ENCODE peak calls at places on chromosomes 7 and 10, in eight cellular contexts. Y, G, J, V, C, X, H and K are unnamed samples.
A peak's percentile ranks its signal among the peaks of the same experiment; 100 is the strongest.

GRCh38 chr10:128820663-128821062 is 646.4 kb upstream of the MGMT start:
- DNase-seq in X (no peak), G (no peak), V (no peak), H (no peak), Y (no peak), C (no peak), J (no peak), K (no peak)

GRCh38 chr7:1721047-1721687 is 51.1 kb downstream of the ELFN1 start:
- DNase-seq in V (no peak), G (no peak), X (no peak), C (no peak), H (no peak), J (no peak), Y (peak; percentile 38), K (no peak)

GRCh38 chr10:8600192-8600591 is 545.7 kb downstream of the GATA3 start:
- DNase-seq in V (no peak), G (no peak), X (no peak), J (peak; percentile 25), C (no peak), H (no peak), Y (no peak), K (no peak)

GRCh38 chr10:50740351-50740688 is 584 bp downstream of the ASAH2B start:
- DNase-seq in X (no peak), V (peak; percentile 55), H (no peak), Y (no peak), J (peak; percentile 84), C (peak; percentile 19), G (peak; percentile 68), K (peak; percentile 69)

GRCh38 chr7:45646996-45647411 is 72.8 kb downstream of the ADCY1 start:
- DNase-seq in X (no peak), C (no peak), J (no peak), G (no peak), V (no peak), Y (no peak), H (peak; percentile 8), K (no peak)

GRCh38 chr7:51265066-51265907 is 51.3 kb downstream of the COBL start:
- DNase-seq in G (no peak), X (no peak), V (no peak), J (no peak), Y (no peak), C (peak; percentile 72), H (no peak), K (no peak)

GRCh38 chr10:75347211-75347610 is 54.4 kb downstream of the ZNF503 start:
- DNase-seq in C (no peak), G (no peak), H (no peak), V (no peak), Y (no peak), X (no peak), J (no peak), K (no peak)

GRCh38 chr7:50308301-50309129 is 4.0 kb downstream of the IKZF1 start:
- DNase-seq in V (no peak), C (no peak), J (no peak), H (no peak), G (no peak), Y (no peak), X (no peak), K (no peak)

GRCh38 chr10:93413252-93413689 is 68.9 kb downstream of the MYOF start:
- DNase-seq in J (no peak), Y (no peak), V (no peak), H (no peak), C (no peak), G (no peak), X (no peak), K (no peak)

GRCh38 chr7:73359746-73360375 is 31.9 kb downstream of the FKBP6 start:
- DNase-seq in V (no peak), Y (no peak), X (no peak), C (no peak), H (no peak), G (no peak), J (no peak), K (no peak)

GRCh38 chr7:27459021-27459728 is 203.5 kb downstream of the HIBADH start:
- DNase-seq in H (peak; percentile 21), G (no peak), J (peak; percentile 14), C (no peak), X (no peak), V (no peak), Y (no peak), K (no peak)

DNA sequence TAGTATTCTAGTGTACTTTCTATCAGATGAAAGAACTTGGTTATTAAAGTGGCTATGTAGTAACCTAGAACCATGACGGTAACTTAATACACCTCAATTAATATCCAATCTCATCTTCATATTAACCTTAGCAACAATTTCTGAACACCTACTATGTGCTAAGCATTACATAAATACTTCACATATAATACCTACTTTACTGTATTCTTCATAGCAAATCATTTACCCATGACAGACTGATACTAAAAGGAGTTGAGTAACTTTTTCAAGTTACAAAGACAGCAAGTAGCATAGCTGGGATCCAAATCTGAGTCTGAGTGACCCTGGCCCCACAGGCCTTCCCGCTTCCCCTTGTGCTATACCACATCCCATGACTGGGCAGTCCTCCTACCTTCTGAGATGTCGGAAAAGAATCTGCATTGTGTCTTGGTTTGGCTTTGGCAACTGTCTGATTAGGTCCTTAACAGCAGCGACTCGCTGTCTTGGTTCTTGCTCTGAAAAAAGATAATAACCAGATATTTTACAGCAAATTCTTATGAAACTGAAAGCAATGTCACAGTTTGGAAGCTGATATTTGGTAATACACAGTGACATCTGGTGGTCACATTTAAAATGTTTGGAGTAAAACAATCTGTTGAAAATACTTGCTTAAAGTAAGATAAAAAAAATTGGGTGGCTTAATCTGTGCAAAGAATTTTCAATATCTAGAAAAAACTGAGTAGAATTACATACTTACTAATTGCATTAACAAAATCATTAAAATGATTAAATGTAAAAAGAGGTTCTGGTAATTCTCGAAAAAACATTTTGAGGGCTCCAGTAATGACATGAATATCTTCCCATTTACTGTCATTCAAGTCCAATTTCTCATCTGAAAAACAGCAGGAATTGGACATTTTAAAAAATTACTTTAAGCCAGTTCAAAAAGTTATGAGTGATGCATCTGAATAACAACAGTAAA is 120.1 kb downstream of the ARHGAP12 start:
- DNase-seq in Y (no peak), H (peak; percentile 22), J (peak; percentile 59), V (peak; percentile 71), C (peak; percentile 11), G (peak; percentile 89), X (peak; percentile 18), K (peak; percentile 96)
- TF ChIP-seq CTCF in Y (peak; percentile 25), H (no peak), J (peak; percentile 71), V (peak; percentile 9), C (peak; percentile 64), G (peak; percentile 28), X (peak; percentile 41), K (peak; percentile 18)

DNA sequence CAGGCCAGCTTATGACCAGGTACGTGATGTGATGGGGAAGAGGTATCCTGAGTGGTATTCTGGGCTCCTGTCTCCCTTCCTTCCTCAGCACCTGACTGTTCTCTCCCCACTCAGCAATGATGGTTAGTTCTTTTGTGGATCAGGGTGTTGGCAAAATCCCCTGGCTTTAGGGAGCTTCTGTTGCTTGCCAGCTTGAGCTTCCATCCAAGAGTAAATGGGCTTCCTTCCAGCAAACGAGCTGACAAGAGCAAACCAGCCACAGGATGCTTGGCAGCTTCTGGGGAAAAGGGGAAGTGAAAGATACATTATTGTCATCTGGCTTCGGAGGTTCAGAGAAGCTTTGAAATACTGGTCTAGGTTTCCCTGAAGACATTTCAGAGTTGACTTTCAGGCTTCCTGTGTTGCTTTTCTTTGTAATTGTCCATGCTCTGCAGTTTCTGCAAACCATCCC is 5.2 kb downstream of the DUSP5 start:
- DNase-seq in H (peak; percentile 79), C (peak; percentile 49), Y (no peak), X (no peak), V (peak; percentile 88), G (peak; percentile 91), J (peak; percentile 63), K (peak; percentile 93)
- H3K4me3 ChIP-seq in H (no peak overlapping the region), C (no peak overlapping the region), Y (no peak overlapping the region), X (no peak overlapping the region), V (no peak overlapping the region), G (peak overlapping the region; percentile 3), J (peak overlapping the region; percentile 96), K (no peak overlapping the region)

GRCh38 chr10:49538381-49539319 is at the start of gene ERCC6:
- DNase-seq in Y (peak; percentile 99), G (peak; percentile 97), H (peak; percentile 98), J (peak; percentile 100), C (peak; percentile 98), V (peak; percentile 93), X (peak; percentile 97), K (peak; percentile 99)
- TF ChIP-seq CTCF in Y (no peak), G (no peak), H (no peak), J (peak; percentile 36), C (no peak), V (peak; percentile 7), X (no peak), K (peak; percentile 21)

GRCh38 chr7:55427279-55427788 is 62.2 kb downstream of the LANCL2 start:
- DNase-seq in Y (no peak), G (no peak), V (peak; percentile 24), J (no peak), X (no peak), C (no peak), H (no peak), K (no peak)
- H3K4me3 ChIP-seq in Y (no peak overlapping the region), G (no peak overlapping the region), V (no peak overlapping the region), J (no peak overlapping the region), X (no peak overlapping the region), C (no peak overlapping the region), H (no peak overlapping the region), K (no peak overlapping the region)

GRCh38 chr10:71427246-71427645 is 30.5 kb downstream of the CDH23 start:
- DNase-seq in C (no peak), G (no peak), X (no peak), J (no peak), V (no peak), H (no peak), Y (peak; percentile 26), K (no peak)

GRCh38 chr10:71431945-71432905 is 35.5 kb downstream of the CDH23 start:
- DNase-seq in X (no peak), C (no peak), Y (peak; percentile 39), V (no peak), G (no peak), J (no peak), H (no peak), K (no peak)

GRCh38 chr10:71429304-71429703 is 32.6 kb downstream of the CDH23 start:
- DNase-seq in C (no peak), V (no peak), G (no peak), Y (no peak), H (no peak), J (no peak), X (no peak), K (no peak)

GRCh38 chr10:71431216-71431944 is 34.7 kb downstream of the CDH23 start:
- DNase-seq in C (no peak), V (no peak), J (no peak), Y (peak; percentile 74), X (peak; percentile 83), G (no peak), H (no peak), K (no peak)

GRCh38 chr10:71429929-71430328 is 33.2 kb downstream of the CDH23 start:
- DNase-seq in G (no peak), J (no peak), X (no peak), V (no peak), H (no peak), Y (peak; percentile 22), C (no peak), K (no peak)
- TF ChIP-seq CTCF in G (no peak), J (no peak), X (no peak), V (peak; percentile 22), H (no peak), Y (no peak), C (no peak), K (peak; percentile 2)

DNA sequence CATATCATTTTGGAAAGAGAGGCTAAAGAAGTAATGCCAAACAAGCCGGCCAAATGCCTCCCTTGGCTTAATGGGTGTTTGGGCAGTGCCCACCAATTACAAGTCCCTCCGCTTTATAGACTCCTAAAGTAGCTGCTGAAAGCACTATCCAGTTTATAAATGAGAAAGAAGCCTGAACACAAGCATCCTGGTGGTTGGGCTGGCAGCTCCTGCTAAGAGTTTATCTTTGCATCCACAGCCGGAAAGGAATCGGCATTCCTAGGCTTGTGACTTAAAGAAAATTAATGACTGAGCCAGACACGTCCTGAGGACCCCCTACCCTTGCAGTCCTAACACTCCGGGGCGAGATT is 13.1 kb upstream of the NKX2-3 start:
- DNase-seq in H (no peak), V (no peak), J (no peak), G (no peak), C (no peak), Y (no peak), X (no peak), K (no peak)
- H3K4me3 ChIP-seq in H (no peak overlapping the region), V (no peak overlapping the region), J (no peak overlapping the region), G (no peak overlapping the region), C (no peak overlapping the region), Y (no peak overlapping the region), X (no peak overlapping the region), K (no peak overlapping the region)